ENCODE peak calls at places on chromosomes 5 and 9, in eight cellular contexts. C is upper lobe of left lung, D is HCT116, S is GM23338, J is GM12878, A is Panc1, B is HepG2, I is K562. X is an unnamed sample.

GRCh38 chr9:27749838-27750237 is 176.6 kb upstream of the C9orf72 start:
- ATAC-seq in S (peak), C (no peak), I (no peak), A (no peak), J (no peak), D (no peak), B (no peak), X (no peak)

GRCh38 chr5:34749431-34749872 is 89.5 kb upstream of the TTC23L start:
- ATAC-seq in D (no peak), S (no peak), B (no peak), C (no peak), J (no peak), I (no peak), A (no peak), X (no peak)

GRCh38 chr9:13939129-13939528 is 374.8 kb downstream of the NFIB start:
- ATAC-seq in A (no peak), D (no peak), J (no peak), S (no peak), B (no peak), C (peak), I (no peak), X (peak)

GRCh38 chr9:70111042-70111602 is 67.5 kb downstream of the MAMDC2 start:
- ATAC-seq in S (peak), D (peak), I (peak), B (peak), J (peak), A (peak), C (peak), X (peak)

GRCh38 chr5:142000709-142001484 is 11.9 kb downstream of the GNPDA1 start:
- ATAC-seq in B (peak), A (peak), D (peak), S (peak), J (peak), C (no peak), I (peak), X (no peak)

GRCh38 chr9:7533376-7534090 is 266.0 kb downstream of the DMAC1 start:
- ATAC-seq in C (no peak), D (no peak), B (no peak), J (no peak), I (no peak), A (no peak), S (no peak), X (no peak)

GRCh38 chr9:755454-756381 is 85.8 kb upstream of the DMRT1 start:
- ATAC-seq in J (peak), S (no peak), D (peak), A (no peak), B (peak), I (no peak), C (no peak), X (peak)

GRCh38 chr5:5751987-5752386 is 329.5 kb downstream of the ICE1 start:
- ATAC-seq in J (peak), A (no peak), D (no peak), I (no peak), S (no peak), B (no peak), C (no peak), X (no peak)

GRCh38 chr5:111582962-111583669 is 70.8 kb upstream of the STARD4 start:
- ATAC-seq in C (no peak), B (no peak), A (no peak), I (no peak), D (no peak), J (peak), S (no peak), X (peak)

GRCh38 chr5:44332360-44332971 is 56.8 kb downstream of the FGF10 start:
- ATAC-seq in J (peak), C (peak), D (peak), I (peak), B (peak), S (peak), A (no peak), X (no peak)

GRCh38 chr9:37220971-37221370 is 100.6 kb downstream of the ZCCHC7 start:
- ATAC-seq in D (no peak), S (no peak), A (no peak), I (no peak), B (no peak), C (no peak), J (peak), X (no peak)

GRCh38 chr5:67623078-67623477 is 426.5 kb upstream of the CD180 start:
- ATAC-seq in A (no peak), B (no peak), D (no peak), I (no peak), J (no peak), C (no peak), S (no peak), X (no peak)

GRCh38 chr5:111764019-111764418 is 7.0 kb upstream of the NREP start:
- ATAC-seq in S (peak), B (peak), J (no peak), C (no peak), A (no peak), I (no peak), D (peak), X (no peak)

GRCh38 chr5:5752844-5753243 is 330.4 kb downstream of the ICE1 start:
- ATAC-seq in C (no peak), I (no peak), D (no peak), S (no peak), A (no peak), B (no peak), J (peak), X (no peak)

GRCh38 chr9:104769655-104770054 is 5.7 kb downstream of the NIPSNAP3B start:
- ATAC-seq in C (no peak), I (no peak), A (no peak), J (peak), S (no peak), D (no peak), B (no peak), X (no peak)

GRCh38 chr9:33239922-33240321 is at the start of gene SPINK4:
- ATAC-seq in S (no peak), A (peak), C (no peak), B (peak), D (no peak), I (peak), J (no peak), X (no peak)

GRCh38 chr9:32430720-32431119 is 46.3 kb downstream of the ACO1 start:
- ATAC-seq in B (no peak), I (no peak), D (no peak), J (no peak), S (no peak), C (no peak), A (no peak), X (no peak)

GRCh38 chr9:69078069-69078468 is 42.5 kb downstream of the FXN start:
- ATAC-seq in J (no peak), A (no peak), D (no peak), C (no peak), I (no peak), S (no peak), B (no peak), X (no peak)

GRCh38 chr5:122937914-122938313 is 92.5 kb downstream of the SNX24 start:
- ATAC-seq in A (no peak), S (peak), I (no peak), D (no peak), C (peak), B (no peak), J (no peak), X (peak)

DNA sequence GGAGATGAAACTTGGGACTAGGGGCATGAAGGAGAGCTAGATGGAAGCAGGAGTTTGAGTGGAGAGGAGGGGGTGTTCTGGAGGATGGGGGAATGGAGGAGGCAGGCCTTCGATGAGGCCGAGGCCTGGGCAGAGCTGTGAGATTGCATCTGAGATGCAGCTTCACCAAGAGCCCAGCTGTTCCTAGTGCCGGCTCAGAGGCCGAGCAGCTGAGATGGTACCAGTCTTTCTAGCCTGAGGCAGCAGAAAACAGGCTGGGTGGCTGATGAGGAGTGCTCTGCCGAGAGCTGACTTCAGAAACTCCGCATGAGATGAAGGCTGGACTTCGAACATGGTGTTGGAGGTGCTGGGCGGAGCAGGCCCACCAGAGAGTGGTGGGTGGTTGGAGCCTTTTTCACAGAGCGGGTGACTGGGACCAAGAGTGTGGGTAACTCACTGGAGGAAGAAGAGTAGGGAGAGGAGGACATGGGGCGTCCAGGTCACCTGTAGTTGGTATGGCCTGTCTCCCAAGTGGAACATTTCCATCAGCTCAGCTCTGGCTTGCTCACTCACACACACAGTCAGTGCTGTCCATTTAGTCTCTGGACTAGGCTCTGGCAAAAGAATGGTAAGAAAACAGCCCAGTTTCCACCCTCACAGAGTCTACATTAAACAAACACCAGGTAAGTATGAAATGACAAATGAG is 54.7 kb downstream of the TMOD1 start:
- ATAC-seq in B (no peak), A (peak), S (no peak), C (no peak), J (no peak), D (no peak), I (no peak), X (no peak)
- H3K27ac ChIP-seq in B (no peak), A (no peak), S (no peak), C (no peak), J (no peak), D (no peak), I (no peak), X (peak)

GRCh38 chr9:110555971-110556370 is 23.6 kb downstream of the SVEP1 start:
- ATAC-seq in A (no peak), I (no peak), B (no peak), D (no peak), J (no peak), C (peak), S (no peak), X (peak)
- TF ChIP-seq POLR2AphosphoS5 in A (no peak), I (no peak), B (no peak), D (no peak), J (no peak), C (peak), S (no peak), X (peak)

GRCh38 chr5:132223861-132224260 is 3.8 kb downstream of the P4HA2 start:
- ATAC-seq in S (no peak), A (no peak), B (no peak), D (no peak), C (no peak), J (no peak), I (no peak), X (no peak)
- H3K27ac ChIP-seq in S (no peak), A (no peak), B (no peak), D (no peak), C (no peak), J (no peak), I (no peak), X (peak)

GRCh38 chr5:73822989-73823339 is 197.0 kb downstream of the ARHGEF28 start:
- ATAC-seq in I (no peak), A (peak), B (peak), S (no peak), C (peak), D (no peak), J (no peak), X (no peak)
- TF ChIP-seq POLR2AphosphoS5 in I (no peak), A (no peak), B (no peak), S (no peak), C (no peak), D (no peak), J (no peak), X (no peak)

GRCh38 chr5:181229996-181230395 is 6.9 kb downstream of the TRIM41 start:
- ATAC-seq in D (no peak), S (no peak), B (no peak), I (no peak), A (no peak), C (no peak), J (no peak), X (no peak)
- H3K27ac ChIP-seq in D (no peak), S (no peak), B (no peak), I (no peak), A (no peak), C (no peak), J (no peak), X (no peak)

DNA sequence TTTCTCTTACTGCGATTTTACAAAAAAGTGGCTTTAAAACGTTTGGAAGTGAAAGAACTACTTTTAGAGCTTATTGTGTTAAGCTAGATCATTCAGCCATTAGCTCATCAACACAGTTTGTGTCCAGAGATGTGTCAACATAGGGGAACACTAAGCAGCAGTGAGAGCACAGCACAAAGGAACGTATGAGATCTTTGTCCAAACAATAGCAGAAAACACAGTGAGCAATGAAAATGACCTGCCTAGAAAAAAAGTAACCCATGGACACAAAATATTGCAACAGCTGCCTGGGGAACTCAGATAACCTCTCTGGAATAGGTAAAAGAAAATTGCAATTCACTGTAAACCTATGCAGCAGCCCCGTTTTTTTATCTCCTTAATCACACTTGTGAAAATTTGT is 372.5 kb downstream of the ARHGEF28 start:
- ATAC-seq in B (peak), I (no peak), C (no peak), S (no peak), J (no peak), D (no peak), A (no peak), X (peak)
- TF ChIP-seq POLR2AphosphoS5 in B (no peak), I (no peak), C (no peak), S (no peak), J (no peak), D (no peak), A (no peak), X (no peak)

GRCh38 chr9:81632599-81632998 is 56.7 kb downstream of the TLE1 start:
- ATAC-seq in I (no peak), C (no peak), J (no peak), D (no peak), S (no peak), B (no peak), A (no peak), X (no peak)
- H3K27ac ChIP-seq in I (no peak), C (no peak), J (no peak), D (no peak), S (peak), B (no peak), A (no peak), X (no peak)

GRCh38 chr5:93252165-93252564 is 328.9 kb downstream of the NR2F1-AS1 start:
- ATAC-seq in A (no peak), S (peak), B (peak), D (peak), C (no peak), J (no peak), I (no peak), X (no peak)
- TF ChIP-seq POLR2AphosphoS5 in A (no peak), S (no peak), B (no peak), D (no peak), C (no peak), J (no peak), I (no peak), X (no peak)

GRCh38 chr9:135348076-135348787 is 131.3 kb upstream of the PPP1R26 start:
- ATAC-seq in J (no peak), B (no peak), A (no peak), D (no peak), C (no peak), S (no peak), I (no peak), X (no peak)

GRCh38 chr9:135349212-135349962 is 130.2 kb upstream of the PPP1R26 start:
- ATAC-seq in C (no peak), J (no peak), D (no peak), S (no peak), I (no peak), A (no peak), B (no peak), X (no peak)

GRCh38 chr9:135349963-135350360 is 129.6 kb upstream of the PPP1R26 start:
- ATAC-seq in C (no peak), S (no peak), J (no peak), B (no peak), A (no peak), D (no peak), I (no peak), X (no peak)

GRCh38 chr9:135347461-135347860 is 132.1 kb upstream of the PPP1R26 start:
- ATAC-seq in S (no peak), I (no peak), B (no peak), A (no peak), C (no peak), D (no peak), J (no peak), X (no peak)

GRCh38 chr9:135348788-135349150 is 130.8 kb upstream of the PPP1R26 start:
- ATAC-seq in I (no peak), S (no peak), J (no peak), D (no peak), A (no peak), B (no peak), C (no peak), X (no peak)
- H3K27ac ChIP-seq in I (no peak), S (no peak), J (no peak), D (no peak), A (no peak), B (no peak), C (no peak), X (no peak)

GRCh38 chr9:93058357-93059096 is at the start of gene SUSD3:
- ATAC-seq in D (peak), I (peak), C (peak), B (peak), A (peak), J (peak), S (peak), X (peak)
- TF ChIP-seq POLR2AphosphoS5 in D (peak), I (no peak), C (no peak), B (no peak), A (no peak), J (no peak), S (peak), X (no peak)

X was measured in gastroesophageal sphincter.